ENCODE peak calls at places on chromosomes 12 and 14, in six cellular contexts. A is IMR-90, I is hepatocyte, O is neural progenitor cell, U is GM23338, B is breast epithelium. Y is an unnamed sample.

GRCh38 chr12:108696111-108696995 is 35.0 kb downstream of the CORO1C start:
- DNase-seq in A (peak; percentile 100), I (peak; percentile 23), O (no peak), U (no peak), B (no peak), Y (peak; percentile 88)

GRCh38 chr12:108090932-108091331 is 38.2 kb upstream of the WSCD2 start:
- DNase-seq in A (no peak), I (no peak), O (no peak), U (no peak), B (no peak), Y (no peak)

GRCh38 chr14:35878272-35879140 is 52.4 kb downstream of the BRMS1L start:
- DNase-seq in A (peak; percentile 93), I (peak; percentile 61), O (no peak), U (no peak), B (no peak), Y (peak; percentile 79)

GRCh38 chr14:21476526-21476924 is 234 bp downstream of the RAB2B start:
- DNase-seq in A (no peak), I (peak; percentile 93), O (peak; percentile 85), U (no peak), B (peak; percentile 91), Y (peak; percentile 85)

GRCh38 chr12:95820096-95820703 is 29.6 kb upstream of the NTN4 start:
- DNase-seq in A (peak; percentile 62), I (peak; percentile 58), O (peak; percentile 50), U (peak; percentile 64), B (no peak), Y (peak; percentile 69)

GRCh38 chr12:1523558-1524050 is 70.8 kb downstream of the FBXL14 start:
- DNase-seq in A (no peak), I (no peak), O (peak; percentile 74), U (peak; percentile 89), B (peak; percentile 15), Y (no peak)

GRCh38 chr14:104563742-104564615 is 15.6 kb upstream of the C14orf180 start:
- DNase-seq in A (peak; percentile 34), I (peak; percentile 84), O (peak; percentile 89), U (peak; percentile 90), B (peak; percentile 73), Y (peak; percentile 85)

GRCh38 chr12:14961466-14962155 is at the start of gene ARHGDIB:
- DNase-seq in A (no peak), I (no peak), O (no peak), U (peak; percentile 34), B (no peak), Y (peak; percentile 77)

GRCh38 chr14:61140872-61141271 is 140.3 kb downstream of the TMEM30B start:
- DNase-seq in A (peak; percentile 96), I (no peak), O (no peak), U (no peak), B (no peak), Y (no peak)

GRCh38 chr14:23561873-23562821 is 5.4 kb downstream of the AP1G2 start:
- DNase-seq in A (no peak), I (no peak), O (no peak), U (no peak), B (no peak), Y (no peak)

GRCh38 chr14:22882529-22883190 is 362 bp upstream of the REM2 start:
- DNase-seq in A (peak; percentile 46), I (peak; percentile 90), O (peak; percentile 82), U (peak; percentile 90), B (no peak), Y (peak; percentile 71)

GRCh38 chr12:111758120-111758561 is 8.6 kb upstream of the ALDH2 start:
- DNase-seq in A (no peak), I (no peak), O (peak; percentile 47), U (peak; percentile 57), B (peak; percentile 94), Y (no peak)
- H3K27ac ChIP-seq in A (no peak overlapping the region), I (no peak overlapping the region), O (peak overlapping the region; percentile 45), U (no peak overlapping the region), B (peak overlapping the region; percentile 91), Y (peak overlapping the region; percentile 83)

DNA sequence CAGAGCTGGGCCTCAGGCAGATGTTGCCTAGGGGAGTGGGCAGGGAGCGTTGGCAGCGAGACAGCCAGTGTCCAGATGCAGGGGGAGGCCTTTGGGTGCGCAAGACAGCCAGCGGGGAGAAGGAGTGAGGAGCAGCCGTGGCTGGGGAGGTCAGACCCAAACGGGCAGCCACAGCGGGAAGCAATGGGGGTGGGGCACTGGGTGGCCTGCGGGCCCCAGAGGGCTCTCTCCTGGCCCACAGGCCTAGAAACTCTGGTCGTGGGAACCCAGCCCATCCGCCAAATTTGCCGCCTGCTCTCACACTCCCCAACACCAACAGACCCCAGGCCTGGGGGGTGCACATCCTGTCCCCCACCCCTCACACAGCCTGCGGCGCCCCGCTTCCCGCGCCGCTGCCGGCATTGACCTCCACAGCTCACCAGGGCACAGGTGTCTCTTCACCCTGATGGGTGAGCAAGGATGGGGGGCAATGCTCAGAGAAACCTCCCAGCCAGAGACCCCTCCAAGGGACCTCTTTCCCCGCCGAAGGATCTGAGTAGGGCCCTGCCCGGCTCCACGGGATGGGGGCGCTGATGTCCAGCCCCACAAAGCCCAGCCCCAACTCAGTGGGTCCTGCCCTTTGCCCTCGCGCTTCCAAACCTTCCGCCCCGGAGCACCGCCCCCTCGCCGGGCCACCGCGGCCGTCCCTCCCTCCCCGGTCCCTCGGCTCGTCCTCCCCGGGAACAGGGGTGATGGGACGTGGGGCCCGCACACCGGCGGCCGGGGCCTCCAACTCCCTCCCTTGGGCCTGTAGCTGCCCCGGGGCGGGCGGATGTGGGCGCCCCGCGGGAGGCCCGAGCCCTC is 781 bp downstream of the HDAC7 start:
- DNase-seq in A (no peak), I (peak; percentile 71), O (peak; percentile 85), U (peak; percentile 81), B (no peak), Y (no peak)
- TF ChIP-seq CTCF in A (peak; percentile 37), I (peak; percentile 32), O (peak; percentile 56), U (peak; percentile 38), B (no peak), Y (no peak)

DNA sequence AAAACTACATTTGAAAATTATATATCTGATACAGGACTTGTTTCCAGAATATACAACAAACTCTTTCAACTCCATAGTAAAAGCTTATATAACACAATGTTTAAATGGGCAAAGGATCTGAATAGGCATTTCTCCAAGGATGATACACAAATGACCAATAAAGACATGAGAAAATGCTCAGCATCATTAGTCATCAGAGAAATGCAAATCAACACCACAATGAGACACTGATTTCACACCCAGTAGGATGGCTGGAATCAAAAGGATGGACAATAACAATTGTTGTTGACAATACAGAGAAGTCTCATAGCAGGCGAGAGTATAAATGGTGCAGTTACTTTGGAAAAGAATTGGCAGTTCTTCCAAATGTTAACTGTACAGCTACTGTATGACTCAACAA is 394.9 kb downstream of the BCL11B start:
- DNase-seq in A (no peak), I (no peak), O (no peak), U (no peak), B (no peak), Y (no peak)
- H3K27ac ChIP-seq in A (no peak overlapping the region), I (no peak overlapping the region), O (no peak overlapping the region), U (no peak overlapping the region), B (no peak overlapping the region), Y (no peak overlapping the region)

DNA sequence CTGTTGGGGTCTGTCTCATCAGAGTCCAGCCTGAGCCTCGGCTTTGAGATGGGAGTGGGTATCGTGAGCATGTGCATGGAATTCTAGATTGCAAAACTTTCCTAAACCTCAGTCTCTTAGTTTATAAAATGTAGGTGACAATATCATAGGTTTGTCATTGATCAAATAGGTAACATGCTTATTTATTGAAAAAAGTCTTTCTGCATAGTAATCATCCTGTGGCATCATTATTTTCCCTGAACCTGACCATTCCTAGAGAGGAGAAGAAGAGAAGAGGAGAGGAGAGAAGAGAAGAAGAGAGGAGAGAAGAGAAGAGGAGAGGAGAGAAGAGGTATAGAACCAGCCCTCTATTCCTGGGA is 4.1 kb downstream of the SMIM41 start:
- DNase-seq in A (no peak), I (no peak), O (no peak), U (no peak), B (no peak), Y (no peak)
- TF ChIP-seq CTCF in A (no peak), I (no peak), O (no peak), U (no peak), B (no peak), Y (no peak)

GRCh38 chr14:100567009-100567876 is 20.0 kb downstream of the BEGAIN start:
- DNase-seq in A (no peak), I (no peak), O (peak; percentile 59), U (peak; percentile 65), B (no peak), Y (no peak)
- H3K27ac ChIP-seq in A (no peak overlapping the region), I (no peak overlapping the region), O (no peak overlapping the region), U (no peak overlapping the region), B (peak overlapping the region; percentile 85), Y (no peak overlapping the region)